ENCODE peak calls at places on chromosomes 12 and 14, in four cellular contexts. P is kidney, S is H9, M is neural progenitor cell. C is an unnamed sample.

GRCh38 chr12:121917950-121918678 is at the start of gene CFAP251:
- DNase-seq in P (peak), S (peak), M (peak), C (peak)

GRCh38 chr12:34294137-34294536 is 271.8 kb downstream of the ALG10 start:
- DNase-seq in P (no peak), S (no peak), M (no peak), C (no peak)

GRCh38 chr14:45679852-45680251 is 426.9 kb upstream of the MIS18BP1 start:
- DNase-seq in P (no peak), S (no peak), M (no peak), C (no peak)

GRCh38 chr14:71355324-71356201 is 448.3 kb downstream of the PCNX1 start:
- DNase-seq in P (no peak), S (no peak), M (no peak), C (no peak)

GRCh38 chr12:131808744-131809371 is 19.3 kb upstream of the MMP17 start:
- DNase-seq in P (no peak), S (no peak), M (no peak), C (no peak)

GRCh38 chr14:65128096-65128495 is 25.8 kb upstream of the MAX start:
- DNase-seq in P (no peak), S (no peak), M (no peak), C (no peak)

GRCh38 chr12:113302925-113303640 is 31.8 kb downstream of the SLC8B1 start:
- DNase-seq in P (no peak), S (no peak), M (peak), C (no peak)

GRCh38 chr12:120581998-120582397 is 796 bp upstream of the POP5 start:
- DNase-seq in P (no peak), S (no peak), M (no peak), C (no peak)

GRCh38 chr12:7581609-7582008 is 78.0 kb upstream of the CD163 start:
- DNase-seq in P (no peak), S (no peak), M (no peak), C (no peak)

GRCh38 chr12:122102331-122102730 is 23.8 kb downstream of the MLXIP start:
- DNase-seq in P (no peak), S (no peak), M (no peak), C (no peak)

GRCh38 chr12:91023326-91024004 is 18.7 kb upstream of the EPYC start:
- DNase-seq in P (no peak), S (no peak), M (no peak), C (no peak)

GRCh38 chr14:70755655-70756054 is 53.7 kb downstream of the MAP3K9 start:
- DNase-seq in P (no peak), S (no peak), M (no peak), C (no peak)

GRCh38 chr14:78690836-78691235 is 520.7 kb downstream of the NRXN3 start:
- DNase-seq in P (no peak), S (no peak), M (no peak), C (no peak)

GRCh38 chr14:89013098-89013504 is 188.7 kb downstream of the TTC8 start:
- DNase-seq in P (no peak), S (peak), M (peak), C (peak)

GRCh38 chr12:67943295-67943892 is 45.9 kb upstream of the IFNG-AS1 start:
- DNase-seq in P (no peak), S (no peak), M (peak), C (peak)

GRCh38 chr12:126668961-126669360 is 1598.0 kb upstream of the TMEM132C start:
- DNase-seq in P (no peak), S (no peak), M (no peak), C (no peak)

GRCh38 chr12:70048521-70049245 is 194.6 kb upstream of the CNOT2 start:
- DNase-seq in P (no peak), S (no peak), M (no peak), C (peak)

GRCh38 chr12:3161861-3162260 is 84.7 kb downstream of the TSPAN9 start:
- DNase-seq in P (no peak), S (no peak), M (no peak), C (no peak)

GRCh38 chr12:13002301-13003097 is 2.4 kb upstream of the HEBP1 start:
- DNase-seq in P (no peak), S (no peak), M (no peak), C (no peak)

GRCh38 chr14:56378474-56378873 is 201.1 kb upstream of the TMEM260 start:
- DNase-seq in P (no peak), S (no peak), M (no peak), C (no peak)

GRCh38 chr14:100981808-100982207 is 78.3 kb upstream of the RTL1 start:
- DNase-seq in P (no peak), S (no peak), M (no peak), C (no peak)

GRCh38 chr12:67716817-67717216 is 68.3 kb downstream of the DYRK2 start:
- DNase-seq in P (no peak), S (no peak), M (no peak), C (no peak)

GRCh38 chr12:753401-754237 is 1.2 kb downstream of the WNK1 start:
- DNase-seq in P (peak), S (peak), M (peak), C (peak)

GRCh38 chr14:91774138-91775096 is 42.5 kb upstream of the CATSPERB start:
- DNase-seq in P (no peak), S (no peak), M (no peak), C (no peak)

GRCh38 chr14:30573203-30573814 is 14.4 kb downstream of the G2E3 start:
- DNase-seq in P (no peak), S (no peak), M (no peak), C (no peak)

GRCh38 chr12:120677765-120678473 is 9.0 kb upstream of the MLEC start:
- DNase-seq in P (peak), S (no peak), M (no peak), C (no peak)

DNA sequence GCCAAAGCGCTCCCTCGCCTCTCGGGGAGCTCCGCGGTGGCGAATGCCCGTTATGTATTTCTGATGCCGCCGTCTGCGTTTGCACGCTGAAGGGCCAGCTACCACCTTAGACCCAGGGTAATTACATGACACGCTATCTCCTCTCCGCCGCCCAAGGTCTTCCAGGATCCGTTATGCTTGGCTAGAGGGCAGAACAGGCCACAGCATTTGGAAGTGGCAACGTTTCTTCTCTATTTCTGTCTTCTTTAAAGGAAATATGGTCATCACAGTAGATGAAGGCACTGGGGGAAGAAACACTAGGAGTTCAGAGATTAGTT is 854 bp upstream of the MDGA2 start:
- DNase-seq in P (no peak), S (no peak), M (no peak), C (no peak)
- H3K9ac ChIP-seq in P (no peak), S (no peak), M (no peak), C (no peak)

DNA sequence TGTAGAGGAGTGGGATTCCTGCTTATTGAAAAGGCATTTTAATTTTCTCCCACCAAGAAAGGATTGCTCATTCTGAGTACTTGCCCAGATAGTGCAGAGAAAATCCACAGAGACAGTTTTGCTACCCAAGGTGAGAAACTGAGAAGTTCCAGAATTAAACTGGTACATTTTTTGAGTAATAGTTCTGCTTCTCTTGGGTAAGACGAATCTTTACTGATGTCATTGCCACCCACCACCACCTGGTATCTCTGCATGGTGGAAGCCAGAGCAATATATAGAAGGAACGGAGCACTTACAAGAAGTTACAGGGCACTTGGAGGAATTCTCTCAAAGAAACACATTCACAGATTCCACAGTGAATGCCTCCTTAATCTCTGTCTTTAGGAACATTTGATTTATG is 20.7 kb upstream of the FRMD6 start:
- DNase-seq in P (no peak), S (no peak), M (no peak), C (no peak)
- H3K9ac ChIP-seq in P (no peak), S (no peak), M (no peak), C (no peak)

DNA sequence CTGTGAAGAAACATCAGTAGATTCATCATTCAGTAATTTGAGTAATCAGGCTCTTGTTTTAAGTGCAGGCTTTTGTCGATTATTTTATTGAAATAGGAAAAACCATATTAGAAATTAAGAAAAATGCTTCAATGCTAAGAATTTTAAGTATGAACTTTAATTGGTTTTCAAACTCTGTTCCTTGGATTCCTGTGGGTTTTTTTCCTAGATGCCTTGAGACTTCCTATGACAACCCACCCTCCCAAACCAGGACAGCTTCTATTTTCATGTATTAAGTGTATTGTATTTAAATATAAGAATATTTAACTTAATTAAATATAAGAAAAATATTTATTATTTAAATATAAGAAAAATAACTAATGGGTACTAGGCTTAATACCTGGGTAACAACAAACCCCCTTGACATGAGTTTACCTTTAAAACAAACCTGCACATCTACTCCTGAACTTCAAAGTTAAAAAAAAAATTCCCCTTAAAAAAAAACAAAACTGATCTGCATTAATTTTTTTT is 3.0 kb downstream of the ARHGAP5 start:
- DNase-seq in P (no peak), S (no peak), M (no peak), C (no peak)
- H3K9ac ChIP-seq in P (no peak), S (no peak), M (no peak), C (no peak)

DNA sequence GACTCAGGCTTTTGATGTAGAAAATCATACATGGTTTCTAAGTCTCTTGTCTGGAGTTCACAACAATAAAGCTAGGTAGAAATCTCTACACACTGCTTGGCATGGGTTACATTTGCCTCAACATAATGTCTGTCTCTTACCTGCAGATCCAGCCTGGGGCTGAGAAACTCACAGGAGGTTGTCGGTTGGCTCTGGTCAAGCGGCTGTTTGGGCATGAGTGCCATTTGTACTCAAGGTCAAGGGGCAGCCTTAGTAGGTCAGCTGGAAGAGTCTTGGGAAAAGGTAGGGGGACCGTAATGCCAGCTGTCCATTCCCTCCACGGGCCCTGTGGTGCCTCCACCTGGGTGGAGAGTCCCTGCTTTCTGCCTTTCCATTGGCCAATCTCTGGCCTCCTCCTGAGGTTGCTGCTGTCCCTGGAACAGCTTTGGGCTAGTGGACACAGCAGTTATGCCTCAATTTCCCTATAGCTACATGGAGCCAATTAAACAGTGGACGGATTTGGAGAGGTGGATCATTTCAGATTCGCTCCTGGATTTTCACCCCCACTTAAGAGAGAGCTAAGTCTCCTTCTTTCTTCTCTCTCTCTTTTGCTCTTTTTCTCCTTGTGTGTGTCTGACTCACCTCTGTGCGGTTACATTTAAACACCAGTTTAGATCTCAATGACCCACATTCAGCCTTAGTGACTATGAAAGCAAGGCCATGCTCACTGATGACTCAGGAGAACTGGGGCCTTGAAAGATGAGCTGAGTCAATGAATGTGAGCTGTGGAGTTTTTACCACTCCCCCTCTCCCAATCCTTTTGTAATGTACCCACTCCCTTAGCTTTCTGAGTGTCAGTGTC is 132.8 kb upstream of the HIF1A start:
- DNase-seq in P (no peak), S (no peak), M (no peak), C (no peak)
- H3K9ac ChIP-seq in P (peak), S (no peak), M (no peak), C (peak)

GRCh38 chr12:82645414-82645813 is 41.3 kb upstream of the TMTC2 start:
- DNase-seq in P (no peak), S (no peak), M (no peak), C (no peak)
- H3K9ac ChIP-seq in P (no peak), S (no peak), M (no peak), C (no peak)

DNA sequence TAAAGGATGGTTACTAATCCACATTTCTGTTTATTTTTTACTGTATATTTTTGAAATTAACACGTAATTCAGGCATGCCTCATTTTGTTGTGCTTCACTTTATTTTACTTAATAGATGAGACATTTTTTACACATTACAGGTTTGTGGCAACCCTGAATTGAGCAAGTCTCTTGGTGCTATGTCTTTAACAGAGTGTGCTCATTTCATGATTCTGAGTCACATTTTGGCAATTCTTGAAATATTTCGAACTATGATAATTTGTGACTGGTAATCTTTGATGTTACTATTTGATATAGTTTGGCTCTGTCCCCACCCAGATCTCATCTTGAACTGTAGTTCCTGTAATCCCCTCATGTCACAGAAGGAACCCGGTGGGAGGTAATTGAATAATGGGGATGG is 1120.5 kb upstream of the FLRT2 start:
- DNase-seq in P (no peak), S (no peak), M (no peak), C (no peak)
- H3K9ac ChIP-seq in P (no peak), S (no peak), M (no peak), C (no peak)

GRCh38 chr12:77032406-77032805 is 33.0 kb downstream of the E2F7 start:
- DNase-seq in P (no peak), S (no peak), M (no peak), C (no peak)
- H3K9ac ChIP-seq in P (no peak), S (no peak), M (no peak), C (no peak)

GRCh38 chr12:58416211-58416610 is 474.8 kb downstream of the ATP23 start:
- DNase-seq in P (no peak), S (no peak), M (no peak), C (no peak)
- H3K9ac ChIP-seq in P (no peak), S (no peak), M (no peak), C (no peak)